ENCODE peak calls at places on chromosomes 7 and 10, in four cellular contexts. One of them, this sample, is unnamed.

GRCh38 chr10:122286872-122287271 is 15.8 kb downstream of the BTBD16 start:
- DNase-seq in brain microvascular endothelial cell: peak
- DNase-seq in fibroblast of pulmonary artery: peak
- DNase-seq in upper lobe of left lung: peak
- DNase-seq in this sample: no peak

GRCh38 chr7:102066476-102066875 is 220.2 kb upstream of the SH2B2 start:
- DNase-seq in fibroblast of pulmonary artery: no peak
- DNase-seq in brain microvascular endothelial cell: no peak
- DNase-seq in upper lobe of left lung: no peak
- DNase-seq in this sample: no peak

GRCh38 chr10:60733189-60733815 is 45.0 kb upstream of the CDK1 start:
- DNase-seq in brain microvascular endothelial cell: no peak
- DNase-seq in fibroblast of pulmonary artery: no peak
- DNase-seq in upper lobe of left lung: peak
- DNase-seq in this sample: peak

GRCh38 chr7:100563809-100564400 is 9.8 kb downstream of the SAP25 start:
- DNase-seq in fibroblast of pulmonary artery: peak
- DNase-seq in upper lobe of left lung: peak
- DNase-seq in brain microvascular endothelial cell: peak
- DNase-seq in this sample: peak

GRCh38 chr10:51667992-51668689 is 31.3 kb downstream of the CSTF2T start:
- DNase-seq in brain microvascular endothelial cell: no peak
- DNase-seq in fibroblast of pulmonary artery: peak
- DNase-seq in upper lobe of left lung: no peak
- DNase-seq in this sample: no peak

GRCh38 chr7:106284516-106285050 is at the start of gene NAMPT:
- DNase-seq in fibroblast of pulmonary artery: no peak
- DNase-seq in brain microvascular endothelial cell: no peak
- DNase-seq in upper lobe of left lung: peak
- DNase-seq in this sample: peak

GRCh38 chr10:34776090-34776690 is 38.9 kb downstream of the PARD3 start:
- DNase-seq in brain microvascular endothelial cell: no peak
- DNase-seq in fibroblast of pulmonary artery: peak
- DNase-seq in upper lobe of left lung: no peak
- DNase-seq in this sample: no peak

GRCh38 chr10:131193923-131194322 is 117.6 kb downstream of the TCERG1L start:
- DNase-seq in upper lobe of left lung: no peak
- DNase-seq in brain microvascular endothelial cell: no peak
- DNase-seq in fibroblast of pulmonary artery: no peak
- DNase-seq in this sample: no peak

GRCh38 chr7:114472896-114473512 is 58.4 kb downstream of the FOXP2 start:
- DNase-seq in brain microvascular endothelial cell: no peak
- DNase-seq in fibroblast of pulmonary artery: no peak
- DNase-seq in upper lobe of left lung: no peak
- DNase-seq in this sample: no peak

DNA sequence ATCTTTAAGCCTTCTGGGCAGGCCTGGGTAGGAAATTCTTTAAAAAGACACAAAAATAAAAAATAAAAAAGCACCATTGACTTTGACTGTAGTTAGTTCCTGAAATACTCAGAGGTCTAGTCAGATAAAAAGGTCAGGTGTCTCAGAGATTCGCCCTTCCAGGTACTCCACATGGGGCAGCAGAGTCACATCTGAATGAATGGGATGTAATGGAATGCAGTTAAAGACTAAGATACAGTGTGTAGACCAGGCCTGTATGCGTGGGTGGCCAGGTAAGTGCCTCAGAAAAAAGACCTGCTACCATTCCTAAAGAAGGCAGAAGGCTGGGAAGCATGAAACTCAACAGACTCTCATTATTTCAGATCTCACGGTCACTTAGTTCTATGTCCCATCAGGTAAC is 68.6 kb upstream of the SEM1 start:
- DNase-seq in upper lobe of left lung: no peak
- DNase-seq in brain microvascular endothelial cell: no peak
- DNase-seq in fibroblast of pulmonary artery: no peak
- DNase-seq in this sample: no peak
- TF ChIP-seq CTCF in upper lobe of left lung: no peak
- TF ChIP-seq CTCF in brain microvascular endothelial cell: peak
- TF ChIP-seq CTCF in fibroblast of pulmonary artery: no peak
- TF ChIP-seq CTCF in this sample: no peak

DNA sequence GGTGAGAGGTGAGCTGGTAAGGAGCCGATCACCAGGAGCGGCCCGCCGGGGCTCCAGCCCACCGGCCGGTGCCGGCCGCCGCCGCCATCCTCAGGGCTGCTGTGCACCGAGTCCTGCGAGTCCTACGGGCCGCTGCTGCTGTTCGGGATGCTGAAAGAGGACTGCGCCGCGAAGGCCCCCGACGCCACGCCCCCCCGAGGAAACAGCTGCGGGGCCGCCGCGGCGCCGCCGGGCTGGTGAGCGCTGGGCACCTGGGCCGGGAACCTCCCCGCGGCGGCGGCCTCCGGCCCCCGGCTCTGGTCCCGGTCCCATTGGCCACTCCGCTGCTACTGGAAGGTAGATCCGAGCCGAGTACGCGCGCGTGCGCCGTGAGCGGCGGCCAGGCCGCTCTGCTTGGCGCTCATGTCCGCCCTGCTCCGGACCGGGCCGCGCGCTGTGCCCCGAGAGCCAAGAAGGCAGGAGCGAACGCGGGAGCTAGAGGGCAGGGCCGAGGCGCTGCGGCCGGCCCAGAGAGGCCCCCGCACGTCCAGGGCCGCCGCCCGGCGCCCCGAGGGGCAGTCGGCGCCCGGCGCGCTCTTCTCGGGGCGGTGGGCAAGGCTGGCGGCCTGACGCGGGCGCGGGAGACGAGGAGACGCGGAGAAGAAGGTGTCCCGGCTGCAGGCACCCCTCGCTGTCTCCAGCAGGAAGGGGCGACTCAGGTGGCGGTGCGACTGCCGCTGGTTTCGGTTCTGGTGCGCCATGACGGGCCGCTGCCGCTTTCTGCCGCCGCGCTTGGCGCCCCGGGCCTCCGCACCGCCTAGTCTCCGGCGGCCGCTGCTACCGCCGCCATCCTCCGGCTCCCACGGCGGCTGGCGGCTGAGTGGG is 121.3 kb upstream of the WIPF3 start:
- DNase-seq in brain microvascular endothelial cell: peak
- DNase-seq in fibroblast of pulmonary artery: peak
- DNase-seq in upper lobe of left lung: peak
- DNase-seq in this sample: peak
- TF ChIP-seq CTCF in brain microvascular endothelial cell: no peak
- TF ChIP-seq CTCF in fibroblast of pulmonary artery: no peak
- TF ChIP-seq CTCF in upper lobe of left lung: peak
- TF ChIP-seq CTCF in this sample: no peak

DNA sequence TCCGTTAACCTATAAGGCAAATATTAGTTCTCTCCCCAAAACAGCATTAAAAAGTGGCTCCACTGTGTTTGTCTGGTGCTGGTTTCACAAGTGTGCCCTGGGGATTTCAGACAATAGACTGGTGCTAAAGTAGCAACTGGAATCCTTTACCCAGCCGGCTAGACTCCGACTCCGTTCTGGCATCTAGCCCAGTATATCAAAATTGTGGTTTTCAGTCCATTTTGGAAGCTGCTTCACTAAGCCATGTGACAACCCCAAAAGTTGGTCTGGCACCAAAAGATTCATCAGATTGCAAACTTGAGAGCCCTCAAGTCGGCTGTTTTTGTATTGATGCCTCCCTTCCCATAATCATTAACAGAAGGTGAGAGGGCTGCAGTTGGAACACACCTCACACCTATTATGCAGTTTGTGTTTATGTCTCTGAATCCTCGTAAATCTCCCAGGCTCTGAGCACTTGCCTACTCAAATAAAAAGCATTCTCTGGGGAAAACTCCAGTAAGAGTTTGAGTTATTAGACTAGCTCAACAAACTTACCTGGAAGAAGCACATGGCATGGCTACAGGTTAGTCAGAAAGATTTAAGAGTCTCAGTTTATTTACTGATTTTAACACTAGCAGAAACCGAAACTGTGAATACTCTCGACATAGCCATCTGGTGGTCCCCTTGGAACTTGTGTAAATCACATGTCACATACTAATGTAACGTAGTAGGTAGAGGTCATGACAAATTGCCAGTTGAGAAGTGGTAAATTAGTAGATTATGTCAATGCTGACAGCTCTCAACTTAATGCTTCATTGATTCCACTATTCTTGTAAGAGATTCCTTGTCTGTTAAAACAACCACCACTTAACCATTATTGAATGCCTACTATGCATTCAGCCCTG is 14.8 kb upstream of the WNT16 start:
- DNase-seq in upper lobe of left lung: no peak
- DNase-seq in fibroblast of pulmonary artery: peak
- DNase-seq in brain microvascular endothelial cell: no peak
- DNase-seq in this sample: no peak
- TF ChIP-seq CTCF in upper lobe of left lung: no peak
- TF ChIP-seq CTCF in fibroblast of pulmonary artery: no peak
- TF ChIP-seq CTCF in brain microvascular endothelial cell: no peak
- TF ChIP-seq CTCF in this sample: no peak

DNA sequence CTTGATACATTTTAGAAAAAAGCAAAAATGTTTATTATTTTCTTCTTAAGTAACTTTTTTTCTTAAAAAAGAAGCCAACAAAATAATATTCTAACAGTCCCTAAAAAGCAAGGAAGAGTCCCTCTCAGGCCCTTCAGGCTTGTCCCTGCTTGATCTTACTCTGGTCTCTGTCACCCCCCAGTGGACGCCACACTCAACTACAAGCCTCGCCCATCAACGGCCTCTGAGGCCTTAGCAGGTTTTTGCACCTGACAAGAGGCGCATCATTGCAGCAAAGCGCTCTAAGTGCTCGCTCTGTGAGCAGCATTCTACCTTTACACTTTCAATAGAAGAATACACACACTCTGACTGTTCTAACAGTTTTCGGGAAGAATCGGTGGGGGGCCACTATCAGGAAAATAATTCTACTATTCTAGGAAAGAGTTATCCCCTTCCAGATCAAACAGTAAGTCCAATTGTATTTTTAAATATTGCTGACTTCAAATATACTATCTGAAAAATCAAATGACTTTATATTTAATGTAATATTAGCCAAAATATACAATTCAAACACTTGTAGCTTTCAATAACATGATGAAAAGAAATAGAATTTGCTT is 139.2 kb downstream of the USP6NL start:
- DNase-seq in fibroblast of pulmonary artery: peak
- DNase-seq in upper lobe of left lung: peak
- DNase-seq in brain microvascular endothelial cell: peak
- DNase-seq in this sample: no peak
- TF ChIP-seq CTCF in fibroblast of pulmonary artery: peak
- TF ChIP-seq CTCF in upper lobe of left lung: peak
- TF ChIP-seq CTCF in brain microvascular endothelial cell: peak
- TF ChIP-seq CTCF in this sample: peak

GRCh38 chr7:127504715-127505114 is 80.7 kb downstream of the GCC1 start:
- DNase-seq in fibroblast of pulmonary artery: peak
- DNase-seq in upper lobe of left lung: no peak
- DNase-seq in brain microvascular endothelial cell: no peak
- DNase-seq in this sample: no peak
- TF ChIP-seq CTCF in fibroblast of pulmonary artery: peak
- TF ChIP-seq CTCF in upper lobe of left lung: no peak
- TF ChIP-seq CTCF in brain microvascular endothelial cell: peak
- TF ChIP-seq CTCF in this sample: no peak

GRCh38 chr7:12683678-12684077 is 3.8 kb upstream of the ARL4A start:
- DNase-seq in upper lobe of left lung: no peak
- DNase-seq in fibroblast of pulmonary artery: peak
- DNase-seq in brain microvascular endothelial cell: no peak
- DNase-seq in this sample: no peak
- TF ChIP-seq CTCF in upper lobe of left lung: peak
- TF ChIP-seq CTCF in fibroblast of pulmonary artery: peak
- TF ChIP-seq CTCF in brain microvascular endothelial cell: peak
- TF ChIP-seq CTCF in this sample: peak

GRCh38 chr7:103877565-103877964 is 111.9 kb downstream of the RELN start:
- DNase-seq in upper lobe of left lung: no peak
- DNase-seq in brain microvascular endothelial cell: no peak
- DNase-seq in fibroblast of pulmonary artery: no peak
- DNase-seq in this sample: no peak
- TF ChIP-seq CTCF in upper lobe of left lung: no peak
- TF ChIP-seq CTCF in brain microvascular endothelial cell: peak
- TF ChIP-seq CTCF in fibroblast of pulmonary artery: no peak
- TF ChIP-seq CTCF in this sample: no peak

GRCh38 chr7:122886357-122887081 is at the start of gene CADPS2:
- DNase-seq in fibroblast of pulmonary artery: peak
- DNase-seq in brain microvascular endothelial cell: peak
- DNase-seq in upper lobe of left lung: peak
- DNase-seq in this sample: peak

GRCh38 chr7:122887198-122887597 is 938 bp upstream of the CADPS2 start:
- DNase-seq in brain microvascular endothelial cell: peak
- DNase-seq in fibroblast of pulmonary artery: peak
- DNase-seq in upper lobe of left lung: peak
- DNase-seq in this sample: peak

GRCh38 chr7:122887848-122888247 is 1.6 kb upstream of the CADPS2 start:
- DNase-seq in upper lobe of left lung: no peak
- DNase-seq in fibroblast of pulmonary artery: no peak
- DNase-seq in brain microvascular endothelial cell: no peak
- DNase-seq in this sample: no peak

GRCh38 chr7:122884186-122884585 is 2.1 kb downstream of the CADPS2 start:
- DNase-seq in upper lobe of left lung: no peak
- DNase-seq in fibroblast of pulmonary artery: no peak
- DNase-seq in brain microvascular endothelial cell: no peak
- DNase-seq in this sample: no peak

DNA sequence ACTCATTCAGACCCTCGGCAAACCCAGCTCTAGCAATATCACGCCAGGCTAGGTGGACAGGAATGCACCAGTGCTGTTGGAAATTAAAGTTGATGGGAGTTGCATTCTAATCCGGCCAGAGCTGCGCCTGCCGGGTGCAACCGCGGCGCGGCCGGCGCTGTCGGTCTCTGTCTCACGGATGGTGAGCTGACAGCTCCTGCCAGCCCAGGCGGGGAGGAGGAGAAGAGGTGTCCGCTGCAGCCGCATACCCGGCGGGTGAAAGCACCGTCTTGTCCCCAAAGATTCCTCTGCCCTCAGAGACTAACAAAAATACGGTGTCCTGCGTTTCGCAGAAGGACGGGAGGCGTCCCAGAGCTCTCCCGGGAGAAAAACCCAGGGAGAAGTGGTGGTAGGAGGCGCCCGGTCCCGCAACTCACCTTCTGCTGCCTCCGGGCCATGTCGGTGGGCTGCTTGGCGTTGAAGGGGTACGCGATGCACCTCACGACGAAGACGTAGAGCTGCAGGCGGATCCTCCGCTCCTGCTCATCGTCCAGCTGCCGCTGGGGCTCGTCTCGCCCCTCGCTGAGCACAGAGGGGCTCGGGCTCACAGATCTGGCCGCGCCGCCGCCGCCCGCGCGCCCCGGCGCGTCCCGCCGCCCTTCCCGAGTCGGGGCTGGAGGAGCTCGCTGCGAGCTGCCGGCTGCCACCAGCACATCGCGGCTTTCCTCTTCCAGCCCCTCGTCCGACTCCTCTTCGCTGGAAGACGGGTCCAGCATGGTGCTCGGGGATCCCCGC is 490 bp downstream of the CADPS2 start:
- DNase-seq in fibroblast of pulmonary artery: peak
- DNase-seq in brain microvascular endothelial cell: peak
- DNase-seq in upper lobe of left lung: peak
- DNase-seq in this sample: peak
- TF ChIP-seq CTCF in fibroblast of pulmonary artery: peak
- TF ChIP-seq CTCF in brain microvascular endothelial cell: peak
- TF ChIP-seq CTCF in upper lobe of left lung: peak
- TF ChIP-seq CTCF in this sample: no peak